ENCODE peak calls at places on chromosomes 13 and 19, in six cellular contexts. One of them, this sample, is unnamed.

GRCh38 chr13:30268673-30269072 is 38.7 kb downstream of the KATNAL1 start:
- DNase-seq in T-helper 2 cell: no peak
- DNase-seq in PC-3: no peak
- DNase-seq in stimulated activated CD4-positive, alpha-beta T cell treated with anti-CD3 and anti-CD28 coated beads, Interleukin-4, amount 100 ng/mL, for 24 hours: no peak
- DNase-seq in pancreas: no peak
- DNase-seq in activated T-helper 9 cell treated with anti-CD3 and anti-CD28 coated beads, Interleukin-2, amount 50 U/mL, for 16 hours: no peak
- DNase-seq in this sample: no peak

GRCh38 chr19:29528350-29528945 is 2.7 kb downstream of the VSTM2B start:
- DNase-seq in T-helper 2 cell: peak; percentile 80
- DNase-seq in stimulated activated CD4-positive, alpha-beta T cell treated with anti-CD3 and anti-CD28 coated beads, Interleukin-4, amount 100 ng/mL, for 24 hours: peak; percentile 66
- DNase-seq in PC-3: peak; percentile 63
- DNase-seq in activated T-helper 9 cell treated with anti-CD3 and anti-CD28 coated beads, Interleukin-2, amount 50 U/mL, for 16 hours: peak; percentile 39
- DNase-seq in pancreas: peak; percentile 57
- DNase-seq in this sample: no peak

GRCh38 chr13:113935081-113935511 is 38.8 kb downstream of the C13orf46 start:
- DNase-seq in PC-3: no peak
- DNase-seq in activated T-helper 9 cell treated with anti-CD3 and anti-CD28 coated beads, Interleukin-2, amount 50 U/mL, for 16 hours: no peak
- DNase-seq in T-helper 2 cell: no peak
- DNase-seq in stimulated activated CD4-positive, alpha-beta T cell treated with anti-CD3 and anti-CD28 coated beads, Interleukin-4, amount 100 ng/mL, for 24 hours: no peak
- DNase-seq in pancreas: no peak
- DNase-seq in this sample: no peak

GRCh38 chr13:19713186-19713965 is 69.4 kb downstream of the PSPC1 start:
- DNase-seq in pancreas: no peak
- DNase-seq in T-helper 2 cell: peak; percentile 63
- DNase-seq in activated T-helper 9 cell treated with anti-CD3 and anti-CD28 coated beads, Interleukin-2, amount 50 U/mL, for 16 hours: no peak
- DNase-seq in PC-3: peak; percentile 46
- DNase-seq in stimulated activated CD4-positive, alpha-beta T cell treated with anti-CD3 and anti-CD28 coated beads, Interleukin-4, amount 100 ng/mL, for 24 hours: peak; percentile 9
- DNase-seq in this sample: no peak

GRCh38 chr19:2391118-2391725 is 31.2 kb downstream of the TMPRSS9 start:
- DNase-seq in stimulated activated CD4-positive, alpha-beta T cell treated with anti-CD3 and anti-CD28 coated beads, Interleukin-4, amount 100 ng/mL, for 24 hours: peak; percentile 47
- DNase-seq in activated T-helper 9 cell treated with anti-CD3 and anti-CD28 coated beads, Interleukin-2, amount 50 U/mL, for 16 hours: no peak
- DNase-seq in PC-3: peak; percentile 69
- DNase-seq in pancreas: no peak
- DNase-seq in T-helper 2 cell: peak; percentile 78
- DNase-seq in this sample: no peak

GRCh38 chr13:98399756-98400155 is 177.2 kb downstream of the STK24 start:
- DNase-seq in T-helper 2 cell: no peak
- DNase-seq in pancreas: no peak
- DNase-seq in activated T-helper 9 cell treated with anti-CD3 and anti-CD28 coated beads, Interleukin-2, amount 50 U/mL, for 16 hours: no peak
- DNase-seq in stimulated activated CD4-positive, alpha-beta T cell treated with anti-CD3 and anti-CD28 coated beads, Interleukin-4, amount 100 ng/mL, for 24 hours: no peak
- DNase-seq in PC-3: no peak
- DNase-seq in this sample: no peak

GRCh38 chr19:33811246-33811645 is 14.6 kb downstream of the KCTD15 start:
- DNase-seq in PC-3: no peak
- DNase-seq in pancreas: peak; percentile 55
- DNase-seq in stimulated activated CD4-positive, alpha-beta T cell treated with anti-CD3 and anti-CD28 coated beads, Interleukin-4, amount 100 ng/mL, for 24 hours: no peak
- DNase-seq in activated T-helper 9 cell treated with anti-CD3 and anti-CD28 coated beads, Interleukin-2, amount 50 U/mL, for 16 hours: no peak
- DNase-seq in T-helper 2 cell: no peak
- DNase-seq in this sample: no peak

GRCh38 chr13:37348916-37349653 is 243.6 kb upstream of the CSNK1A1L start:
- DNase-seq in activated T-helper 9 cell treated with anti-CD3 and anti-CD28 coated beads, Interleukin-2, amount 50 U/mL, for 16 hours: no peak
- DNase-seq in pancreas: no peak
- DNase-seq in stimulated activated CD4-positive, alpha-beta T cell treated with anti-CD3 and anti-CD28 coated beads, Interleukin-4, amount 100 ng/mL, for 24 hours: no peak
- DNase-seq in PC-3: no peak
- DNase-seq in T-helper 2 cell: no peak
- DNase-seq in this sample: no peak

GRCh38 chr19:45468159-45468651 is 409 bp downstream of the FOSB start:
- DNase-seq in stimulated activated CD4-positive, alpha-beta T cell treated with anti-CD3 and anti-CD28 coated beads, Interleukin-4, amount 100 ng/mL, for 24 hours: peak; percentile 39
- DNase-seq in pancreas: peak; percentile 73
- DNase-seq in PC-3: no peak
- DNase-seq in activated T-helper 9 cell treated with anti-CD3 and anti-CD28 coated beads, Interleukin-2, amount 50 U/mL, for 16 hours: no peak
- DNase-seq in T-helper 2 cell: peak; percentile 67
- DNase-seq in this sample: no peak

GRCh38 chr13:48214519-48215121 is 18.4 kb upstream of the ITM2B start:
- DNase-seq in activated T-helper 9 cell treated with anti-CD3 and anti-CD28 coated beads, Interleukin-2, amount 50 U/mL, for 16 hours: no peak
- DNase-seq in stimulated activated CD4-positive, alpha-beta T cell treated with anti-CD3 and anti-CD28 coated beads, Interleukin-4, amount 100 ng/mL, for 24 hours: peak; percentile 22
- DNase-seq in T-helper 2 cell: no peak
- DNase-seq in pancreas: no peak
- DNase-seq in PC-3: no peak
- DNase-seq in this sample: no peak

GRCh38 chr13:68816715-68817114 is 1290.9 kb upstream of the ATXN8OS start:
- DNase-seq in pancreas: no peak
- DNase-seq in T-helper 2 cell: no peak
- DNase-seq in PC-3: no peak
- DNase-seq in stimulated activated CD4-positive, alpha-beta T cell treated with anti-CD3 and anti-CD28 coated beads, Interleukin-4, amount 100 ng/mL, for 24 hours: no peak
- DNase-seq in activated T-helper 9 cell treated with anti-CD3 and anti-CD28 coated beads, Interleukin-2, amount 50 U/mL, for 16 hours: no peak
- DNase-seq in this sample: no peak

GRCh38 chr13:21287331-21287907 is 111.0 kb downstream of the MRPL57 start:
- DNase-seq in PC-3: no peak
- DNase-seq in T-helper 2 cell: no peak
- DNase-seq in stimulated activated CD4-positive, alpha-beta T cell treated with anti-CD3 and anti-CD28 coated beads, Interleukin-4, amount 100 ng/mL, for 24 hours: no peak
- DNase-seq in pancreas: no peak
- DNase-seq in activated T-helper 9 cell treated with anti-CD3 and anti-CD28 coated beads, Interleukin-2, amount 50 U/mL, for 16 hours: no peak
- DNase-seq in this sample: no peak

GRCh38 chr19:43612374-43612773 is 486 bp downstream of the SRRM5 start:
- DNase-seq in T-helper 2 cell: no peak
- DNase-seq in pancreas: peak; percentile 35
- DNase-seq in activated T-helper 9 cell treated with anti-CD3 and anti-CD28 coated beads, Interleukin-2, amount 50 U/mL, for 16 hours: no peak
- DNase-seq in PC-3: no peak
- DNase-seq in stimulated activated CD4-positive, alpha-beta T cell treated with anti-CD3 and anti-CD28 coated beads, Interleukin-4, amount 100 ng/mL, for 24 hours: no peak
- DNase-seq in this sample: no peak

GRCh38 chr19:51094696-51095279 is 12.1 kb upstream of the KLK14 start:
- DNase-seq in PC-3: peak; percentile 37
- DNase-seq in stimulated activated CD4-positive, alpha-beta T cell treated with anti-CD3 and anti-CD28 coated beads, Interleukin-4, amount 100 ng/mL, for 24 hours: peak; percentile 32
- DNase-seq in pancreas: no peak
- DNase-seq in T-helper 2 cell: peak; percentile 29
- DNase-seq in activated T-helper 9 cell treated with anti-CD3 and anti-CD28 coated beads, Interleukin-2, amount 50 U/mL, for 16 hours: peak; percentile 13
- DNase-seq in this sample: no peak

GRCh38 chr19:46049597-46049996 is 8.8 kb upstream of the IGFL4 start:
- DNase-seq in activated T-helper 9 cell treated with anti-CD3 and anti-CD28 coated beads, Interleukin-2, amount 50 U/mL, for 16 hours: no peak
- DNase-seq in PC-3: no peak
- DNase-seq in T-helper 2 cell: no peak
- DNase-seq in stimulated activated CD4-positive, alpha-beta T cell treated with anti-CD3 and anti-CD28 coated beads, Interleukin-4, amount 100 ng/mL, for 24 hours: no peak
- DNase-seq in pancreas: no peak
- DNase-seq in this sample: no peak

GRCh38 chr19:2359992-2360875 is at the start of gene TMPRSS9:
- DNase-seq in activated T-helper 9 cell treated with anti-CD3 and anti-CD28 coated beads, Interleukin-2, amount 50 U/mL, for 16 hours: no peak
- DNase-seq in T-helper 2 cell: no peak
- DNase-seq in stimulated activated CD4-positive, alpha-beta T cell treated with anti-CD3 and anti-CD28 coated beads, Interleukin-4, amount 100 ng/mL, for 24 hours: no peak
- DNase-seq in pancreas: peak; percentile 73
- DNase-seq in PC-3: no peak
- DNase-seq in this sample: no peak

GRCh38 chr13:51781246-51782022 is 22.5 kb downstream of the DHRS12 start:
- DNase-seq in pancreas: peak; percentile 78
- DNase-seq in stimulated activated CD4-positive, alpha-beta T cell treated with anti-CD3 and anti-CD28 coated beads, Interleukin-4, amount 100 ng/mL, for 24 hours: peak; percentile 16
- DNase-seq in activated T-helper 9 cell treated with anti-CD3 and anti-CD28 coated beads, Interleukin-2, amount 50 U/mL, for 16 hours: no peak
- DNase-seq in PC-3: peak; percentile 60
- DNase-seq in T-helper 2 cell: peak; percentile 35
- DNase-seq in this sample: no peak

GRCh38 chr13:28499579-28499978 is 4.7 kb upstream of the FLT1 start:
- DNase-seq in pancreas: no peak
- DNase-seq in stimulated activated CD4-positive, alpha-beta T cell treated with anti-CD3 and anti-CD28 coated beads, Interleukin-4, amount 100 ng/mL, for 24 hours: no peak
- DNase-seq in T-helper 2 cell: no peak
- DNase-seq in activated T-helper 9 cell treated with anti-CD3 and anti-CD28 coated beads, Interleukin-2, amount 50 U/mL, for 16 hours: no peak
- DNase-seq in PC-3: peak; percentile 54
- DNase-seq in this sample: no peak

GRCh38 chr13:49629947-49630346 is 1.6 kb downstream of the ARL11 start:
- DNase-seq in pancreas: no peak
- DNase-seq in stimulated activated CD4-positive, alpha-beta T cell treated with anti-CD3 and anti-CD28 coated beads, Interleukin-4, amount 100 ng/mL, for 24 hours: no peak
- DNase-seq in PC-3: no peak
- DNase-seq in T-helper 2 cell: no peak
- DNase-seq in activated T-helper 9 cell treated with anti-CD3 and anti-CD28 coated beads, Interleukin-2, amount 50 U/mL, for 16 hours: no peak
- DNase-seq in this sample: no peak

GRCh38 chr13:111227405-111227804 is 93.0 kb upstream of the TEX29 start:
- DNase-seq in T-helper 2 cell: no peak
- DNase-seq in pancreas: no peak
- DNase-seq in activated T-helper 9 cell treated with anti-CD3 and anti-CD28 coated beads, Interleukin-2, amount 50 U/mL, for 16 hours: no peak
- DNase-seq in PC-3: no peak
- DNase-seq in stimulated activated CD4-positive, alpha-beta T cell treated with anti-CD3 and anti-CD28 coated beads, Interleukin-4, amount 100 ng/mL, for 24 hours: no peak
- DNase-seq in this sample: no peak

GRCh38 chr13:98041081-98041820 is 87.8 kb downstream of the IPO5 start:
- DNase-seq in T-helper 2 cell: no peak
- DNase-seq in activated T-helper 9 cell treated with anti-CD3 and anti-CD28 coated beads, Interleukin-2, amount 50 U/mL, for 16 hours: no peak
- DNase-seq in pancreas: no peak
- DNase-seq in stimulated activated CD4-positive, alpha-beta T cell treated with anti-CD3 and anti-CD28 coated beads, Interleukin-4, amount 100 ng/mL, for 24 hours: no peak
- DNase-seq in PC-3: no peak
- DNase-seq in this sample: no peak

GRCh38 chr19:29810504-29810871 is 1.3 kb upstream of the CCNE1 start:
- DNase-seq in pancreas: no peak
- DNase-seq in T-helper 2 cell: no peak
- DNase-seq in PC-3: peak; percentile 63
- DNase-seq in stimulated activated CD4-positive, alpha-beta T cell treated with anti-CD3 and anti-CD28 coated beads, Interleukin-4, amount 100 ng/mL, for 24 hours: no peak
- DNase-seq in activated T-helper 9 cell treated with anti-CD3 and anti-CD28 coated beads, Interleukin-2, amount 50 U/mL, for 16 hours: no peak
- DNase-seq in this sample: no peak

GRCh38 chr19:29336425-29336824 is 123.5 kb upstream of the UQCRFS1 start:
- DNase-seq in PC-3: no peak
- DNase-seq in pancreas: no peak
- DNase-seq in T-helper 2 cell: no peak
- DNase-seq in activated T-helper 9 cell treated with anti-CD3 and anti-CD28 coated beads, Interleukin-2, amount 50 U/mL, for 16 hours: no peak
- DNase-seq in stimulated activated CD4-positive, alpha-beta T cell treated with anti-CD3 and anti-CD28 coated beads, Interleukin-4, amount 100 ng/mL, for 24 hours: no peak
- DNase-seq in this sample: no peak

GRCh38 chr13:70098669-70099068 is 9.0 kb upstream of the ATXN8OS start:
- DNase-seq in activated T-helper 9 cell treated with anti-CD3 and anti-CD28 coated beads, Interleukin-2, amount 50 U/mL, for 16 hours: no peak
- DNase-seq in pancreas: no peak
- DNase-seq in T-helper 2 cell: no peak
- DNase-seq in PC-3: peak; percentile 41
- DNase-seq in stimulated activated CD4-positive, alpha-beta T cell treated with anti-CD3 and anti-CD28 coated beads, Interleukin-4, amount 100 ng/mL, for 24 hours: no peak
- DNase-seq in this sample: no peak

GRCh38 chr19:4620675-4621074 is 18.6 kb upstream of the TNFAIP8L1 start:
- DNase-seq in stimulated activated CD4-positive, alpha-beta T cell treated with anti-CD3 and anti-CD28 coated beads, Interleukin-4, amount 100 ng/mL, for 24 hours: no peak
- DNase-seq in PC-3: no peak
- DNase-seq in T-helper 2 cell: no peak
- DNase-seq in activated T-helper 9 cell treated with anti-CD3 and anti-CD28 coated beads, Interleukin-2, amount 50 U/mL, for 16 hours: no peak
- DNase-seq in pancreas: no peak
- DNase-seq in this sample: no peak

GRCh38 chr19:41323023-41323422 is 13.1 kb downstream of the CCDC97 start:
- DNase-seq in pancreas: no peak
- DNase-seq in PC-3: no peak
- DNase-seq in activated T-helper 9 cell treated with anti-CD3 and anti-CD28 coated beads, Interleukin-2, amount 50 U/mL, for 16 hours: no peak
- DNase-seq in T-helper 2 cell: no peak
- DNase-seq in stimulated activated CD4-positive, alpha-beta T cell treated with anti-CD3 and anti-CD28 coated beads, Interleukin-4, amount 100 ng/mL, for 24 hours: no peak
- DNase-seq in this sample: no peak

GRCh38 chr13:43123856-43124255 is 100.5 kb downstream of the DNAJC15 start:
- DNase-seq in T-helper 2 cell: no peak
- DNase-seq in PC-3: no peak
- DNase-seq in pancreas: no peak
- DNase-seq in activated T-helper 9 cell treated with anti-CD3 and anti-CD28 coated beads, Interleukin-2, amount 50 U/mL, for 16 hours: no peak
- DNase-seq in stimulated activated CD4-positive, alpha-beta T cell treated with anti-CD3 and anti-CD28 coated beads, Interleukin-4, amount 100 ng/mL, for 24 hours: no peak
- DNase-seq in this sample: no peak

GRCh38 chr19:3324405-3324856 is 42.0 kb upstream of the NFIC start:
- DNase-seq in activated T-helper 9 cell treated with anti-CD3 and anti-CD28 coated beads, Interleukin-2, amount 50 U/mL, for 16 hours: peak; percentile 59
- DNase-seq in T-helper 2 cell: peak; percentile 50
- DNase-seq in PC-3: peak; percentile 51
- DNase-seq in stimulated activated CD4-positive, alpha-beta T cell treated with anti-CD3 and anti-CD28 coated beads, Interleukin-4, amount 100 ng/mL, for 24 hours: peak; percentile 82
- DNase-seq in pancreas: peak; percentile 83
- DNase-seq in this sample: no peak

GRCh38 chr13:102566513-102566912 is 30.3 kb upstream of the TPP2 start:
- DNase-seq in pancreas: no peak
- DNase-seq in stimulated activated CD4-positive, alpha-beta T cell treated with anti-CD3 and anti-CD28 coated beads, Interleukin-4, amount 100 ng/mL, for 24 hours: no peak
- DNase-seq in PC-3: no peak
- DNase-seq in activated T-helper 9 cell treated with anti-CD3 and anti-CD28 coated beads, Interleukin-2, amount 50 U/mL, for 16 hours: no peak
- DNase-seq in T-helper 2 cell: no peak
- DNase-seq in this sample: peak; percentile 50

GRCh38 chr13:74550039-74550438 is 415.8 kb upstream of the KLF12 start:
- DNase-seq in stimulated activated CD4-positive, alpha-beta T cell treated with anti-CD3 and anti-CD28 coated beads, Interleukin-4, amount 100 ng/mL, for 24 hours: no peak
- DNase-seq in T-helper 2 cell: peak; percentile 68
- DNase-seq in pancreas: no peak
- DNase-seq in PC-3: no peak
- DNase-seq in activated T-helper 9 cell treated with anti-CD3 and anti-CD28 coated beads, Interleukin-2, amount 50 U/mL, for 16 hours: no peak
- DNase-seq in this sample: no peak

GRCh38 chr19:1809663-1810062 is 2.4 kb downstream of the ATP8B3 start:
- DNase-seq in activated T-helper 9 cell treated with anti-CD3 and anti-CD28 coated beads, Interleukin-2, amount 50 U/mL, for 16 hours: no peak
- DNase-seq in T-helper 2 cell: no peak
- DNase-seq in PC-3: no peak
- DNase-seq in pancreas: peak; percentile 32
- DNase-seq in stimulated activated CD4-positive, alpha-beta T cell treated with anti-CD3 and anti-CD28 coated beads, Interleukin-4, amount 100 ng/mL, for 24 hours: no peak
- DNase-seq in this sample: no peak

GRCh38 chr13:95603887-95604533 is 40.5 kb downstream of the DZIP1 start:
- DNase-seq in stimulated activated CD4-positive, alpha-beta T cell treated with anti-CD3 and anti-CD28 coated beads, Interleukin-4, amount 100 ng/mL, for 24 hours: no peak
- DNase-seq in PC-3: peak; percentile 85
- DNase-seq in activated T-helper 9 cell treated with anti-CD3 and anti-CD28 coated beads, Interleukin-2, amount 50 U/mL, for 16 hours: no peak
- DNase-seq in pancreas: peak; percentile 84
- DNase-seq in T-helper 2 cell: no peak
- DNase-seq in this sample: peak; percentile 84

GRCh38 chr19:1819976-1820255 is 7.8 kb upstream of the ATP8B3 start:
- DNase-seq in PC-3: no peak
- DNase-seq in stimulated activated CD4-positive, alpha-beta T cell treated with anti-CD3 and anti-CD28 coated beads, Interleukin-4, amount 100 ng/mL, for 24 hours: no peak
- DNase-seq in pancreas: peak; percentile 77
- DNase-seq in T-helper 2 cell: no peak
- DNase-seq in activated T-helper 9 cell treated with anti-CD3 and anti-CD28 coated beads, Interleukin-2, amount 50 U/mL, for 16 hours: no peak
- DNase-seq in this sample: no peak

This sample was measured in left lobe of liver.